ENCODE peak calls at places on chromosomes 12 and 14, in six cellular contexts. O is brain microvascular endothelial cell, B is hepatocyte, Y is ovary, Z is stomach, E is RWPE2. X is an unnamed sample.

GRCh38 chr12:49588761-49589516 is 16.5 kb downstream of the FAM186B start:
- DNase-seq in O (no peak), B (no peak), Y (no peak), Z (no peak), E (no peak), X (peak)

GRCh38 chr12:63844391-63845341 is at the start of gene SRGAP1:
- DNase-seq in O (peak), B (peak), Y (peak), Z (peak), E (peak), X (peak)

GRCh38 chr14:58108717-58109116 is 43.3 kb downstream of the ARMH4 start:
- DNase-seq in O (no peak), B (no peak), Y (no peak), Z (no peak), E (no peak), X (peak)

GRCh38 chr12:69982081-69982480 is 157.1 kb downstream of the MYRFL start:
- DNase-seq in O (no peak), B (no peak), Y (no peak), Z (no peak), E (no peak), X (no peak)

GRCh38 chr14:99181246-99181645 is 90.8 kb downstream of the BCL11B start:
- DNase-seq in O (no peak), B (no peak), Y (no peak), Z (no peak), E (no peak), X (no peak)

GRCh38 chr12:104643093-104643646 is 186.4 kb downstream of the CHST11 start:
- DNase-seq in O (no peak), B (no peak), Y (no peak), Z (no peak), E (no peak), X (no peak)

GRCh38 chr12:107526555-107527180 is 158.9 kb upstream of the PWP1 start:
- DNase-seq in O (no peak), B (no peak), Y (no peak), Z (no peak), E (no peak), X (no peak)

GRCh38 chr14:23005451-23005850 is 4.5 kb downstream of the C14orf93 start:
- DNase-seq in O (no peak), B (no peak), Y (no peak), Z (no peak), E (no peak), X (no peak)

GRCh38 chr14:24339284-24340151 is at the start of gene RIPK3:
- DNase-seq in O (no peak), B (peak), Y (no peak), Z (peak), E (no peak), X (peak)

GRCh38 chr14:73460691-73461127 is 2.4 kb upstream of the NUMB start:
- DNase-seq in O (peak), B (no peak), Y (no peak), Z (no peak), E (no peak), X (peak)

GRCh38 chr14:94396628-94397210 is 8.3 kb upstream of the SERPINA1 start:
- DNase-seq in O (no peak), B (no peak), Y (no peak), Z (no peak), E (no peak), X (no peak)

GRCh38 chr12:105100998-105101397 is 6.5 kb upstream of the WASHC4 start:
- DNase-seq in O (no peak), B (no peak), Y (no peak), Z (no peak), E (no peak), X (peak)

GRCh38 chr14:105944632-105945610 is 418.5 kb downstream of the TMEM121 start:
- DNase-seq in O (no peak), B (no peak), Y (peak), Z (peak), E (no peak), X (no peak)

GRCh38 chr12:95546491-95546813 is 4.8 kb downstream of the USP44 start:
- DNase-seq in O (no peak), B (no peak), Y (no peak), Z (no peak), E (no peak), X (no peak)

GRCh38 chr12:44193281-44193680 is 357.4 kb downstream of the TMEM117 start:
- DNase-seq in O (no peak), B (no peak), Y (no peak), Z (no peak), E (no peak), X (peak)

GRCh38 chr14:97976861-97977260 is 1179.7 kb downstream of the VRK1 start:
- DNase-seq in O (no peak), B (peak), Y (no peak), Z (no peak), E (no peak), X (no peak)

GRCh38 chr12:23543767-23544166 is 405.7 kb downstream of the SOX5 start:
- DNase-seq in O (no peak), B (no peak), Y (no peak), Z (no peak), E (no peak), X (no peak)

GRCh38 chr14:59342108-59342507 is 123.1 kb downstream of the GPR135 start:
- DNase-seq in O (no peak), B (no peak), Y (no peak), Z (no peak), E (no peak), X (no peak)

GRCh38 chr14:67764496-67764895 is 51.9 kb downstream of the ZFYVE26 start:
- DNase-seq in O (no peak), B (peak), Y (no peak), Z (no peak), E (no peak), X (peak)

GRCh38 chr14:89283327-89284060 is 133.5 kb downstream of the FOXN3 start:
- DNase-seq in O (no peak), B (no peak), Y (no peak), Z (no peak), E (no peak), X (no peak)

GRCh38 chr12:104680506-104680905 is 223.8 kb downstream of the CHST11 start:
- DNase-seq in O (no peak), B (no peak), Y (no peak), Z (no peak), E (no peak), X (no peak)

GRCh38 chr14:21233457-21234076 is 35.7 kb downstream of the HNRNPC start:
- DNase-seq in O (no peak), B (no peak), Y (no peak), Z (no peak), E (no peak), X (no peak)

GRCh38 chr12:125533434-125534029 is 468.3 kb downstream of the AACS start:
- DNase-seq in O (no peak), B (peak), Y (no peak), Z (peak), E (no peak), X (no peak)

GRCh38 chr14:43407721-43408120 is 1099.4 kb downstream of the FSCB start:
- DNase-seq in O (no peak), B (no peak), Y (no peak), Z (no peak), E (no peak), X (peak)

GRCh38 chr14:37698840-37699777 is 103.7 kb downstream of the TTC6 start:
- DNase-seq in O (no peak), B (peak), Y (no peak), Z (no peak), E (no peak), X (no peak)

GRCh38 chr14:81400202-81400678 is at the start of gene STON2:
- DNase-seq in O (peak), B (no peak), Y (no peak), Z (no peak), E (peak), X (peak)

GRCh38 chr12:90209029-90209428 is 500.4 kb upstream of the ATP2B1 start:
- DNase-seq in O (no peak), B (no peak), Y (no peak), Z (no peak), E (no peak), X (no peak)

GRCh38 chr14:80275208-80275850 is 64.0 kb upstream of the DIO2 start:
- DNase-seq in O (peak), B (no peak), Y (no peak), Z (no peak), E (no peak), X (peak)

GRCh38 chr14:96351986-96352385 is 11.2 kb downstream of the ATG2B start:
- DNase-seq in O (no peak), B (no peak), Y (no peak), Z (no peak), E (no peak), X (no peak)

GRCh38 chr12:54419088-54419887 is at the start of gene ITGA5:
- DNase-seq in O (peak), B (peak), Y (peak), Z (peak), E (peak), X (peak)

GRCh38 chr12:15602051-15602672 is 187.0 kb downstream of the EPS8 start:
- DNase-seq in O (no peak), B (no peak), Y (no peak), Z (no peak), E (no peak), X (peak)

GRCh38 chr14:74965770-74966153 is 10.4 kb upstream of the PGF start:
- DNase-seq in O (no peak), B (no peak), Y (no peak), Z (no peak), E (peak), X (peak)

GRCh38 chr12:53236443-53237111 is 4.6 kb upstream of the RARG start:
- DNase-seq in O (no peak), B (no peak), Y (no peak), Z (no peak), E (no peak), X (no peak)

GRCh38 chr12:67909091-67909531 is 80.1 kb upstream of the IFNG-AS1 start:
- DNase-seq in O (peak), B (no peak), Y (no peak), Z (no peak), E (no peak), X (no peak)

GRCh38 chr12:95532851-95533250 is 18.4 kb downstream of the USP44 start:
- DNase-seq in O (peak), B (peak), Y (no peak), Z (no peak), E (no peak), X (peak)

GRCh38 chr14:88831285-88831684 is 6.8 kb downstream of the TTC8 start:
- DNase-seq in O (peak), B (no peak), Y (no peak), Z (no peak), E (no peak), X (peak)

DNA sequence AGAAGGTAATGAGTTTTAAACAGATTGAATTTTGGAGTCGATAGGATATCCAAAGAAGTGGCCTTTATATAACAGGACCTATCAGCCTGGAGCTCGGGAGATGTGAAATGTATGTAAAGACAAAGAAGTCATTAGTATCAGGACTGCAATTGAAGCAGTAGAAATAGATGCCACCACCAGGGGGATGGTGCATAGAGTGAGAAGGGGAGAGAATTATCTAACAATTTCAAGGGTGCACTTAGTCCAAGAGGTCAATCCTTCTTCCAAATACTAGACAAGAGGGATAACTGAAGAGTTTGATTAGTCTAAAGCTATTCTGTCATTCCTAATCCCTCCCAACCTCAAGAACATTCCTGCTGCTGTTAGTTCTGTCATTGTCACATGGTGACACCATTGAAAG is 127.8 kb downstream of the CFAP54 start:
- DNase-seq in O (no peak), B (no peak), Y (no peak), Z (no peak), E (no peak), X (no peak)
- TF ChIP-seq CTCF in O (peak), B (no peak), Y (no peak), Z (no peak), E (no peak), X (no peak)

DNA sequence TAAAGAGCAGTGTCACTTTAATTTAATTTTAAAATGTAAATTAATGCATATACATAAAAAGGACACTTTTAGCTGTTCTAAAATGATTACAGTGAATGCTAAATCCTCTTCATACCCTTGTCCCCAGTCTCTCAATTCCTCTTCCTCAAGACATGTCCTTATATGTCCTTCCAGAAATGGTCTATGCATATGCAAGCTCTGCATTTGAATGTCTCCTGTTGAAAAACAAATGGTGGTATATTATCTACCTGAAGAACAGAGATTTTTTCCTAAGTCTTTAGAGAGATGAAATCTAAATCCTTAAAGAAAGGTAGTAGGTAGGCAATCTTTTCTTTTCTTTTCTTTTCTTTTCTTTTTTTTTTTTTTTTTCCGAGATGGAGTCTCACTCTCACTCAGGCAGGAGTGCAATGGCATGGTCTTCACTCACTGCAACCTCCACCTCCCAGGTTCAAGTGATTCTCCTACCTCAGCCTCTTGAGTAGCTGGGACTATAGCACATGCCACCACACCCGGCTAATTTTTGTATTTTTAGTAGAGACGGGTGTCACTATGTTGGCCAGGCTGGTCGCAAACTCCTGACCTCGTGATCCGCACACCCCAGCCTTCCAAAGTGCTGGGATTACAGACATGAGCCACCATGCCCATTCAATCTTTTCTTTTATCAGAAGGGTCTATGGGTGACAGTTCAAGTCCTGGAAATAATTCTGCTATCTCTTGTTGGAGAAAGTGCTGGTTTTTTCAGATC is 180.5 kb downstream of the PRKCH start:
- DNase-seq in O (no peak), B (no peak), Y (no peak), Z (no peak), E (no peak), X (no peak)
- H3K4me3 ChIP-seq in O (no peak), B (no peak), Y (no peak), Z (no peak), E (no peak), X (no peak)

GRCh38 chr14:65356327-65356836 is 56.1 kb upstream of the FUT8 start:
- DNase-seq in O (peak), B (peak), Y (no peak), Z (peak), E (peak), X (peak)

GRCh38 chr14:65351493-65352224 is 60.9 kb upstream of the FUT8 start:
- DNase-seq in O (no peak), B (no peak), Y (no peak), Z (no peak), E (no peak), X (no peak)

GRCh38 chr14:65354715-65355114 is 57.8 kb upstream of the FUT8 start:
- DNase-seq in O (no peak), B (peak), Y (no peak), Z (peak), E (no peak), X (peak)

GRCh38 chr14:65354131-65354530 is 58.4 kb upstream of the FUT8 start:
- DNase-seq in O (no peak), B (no peak), Y (no peak), Z (peak), E (no peak), X (no peak)

GRCh38 chr14:65352964-65353530 is 59.5 kb upstream of the FUT8 start:
- DNase-seq in O (no peak), B (no peak), Y (no peak), Z (peak), E (peak), X (peak)
- TF ChIP-seq CTCF in O (no peak), B (no peak), Y (no peak), Z (no peak), E (peak), X (peak)

DNA sequence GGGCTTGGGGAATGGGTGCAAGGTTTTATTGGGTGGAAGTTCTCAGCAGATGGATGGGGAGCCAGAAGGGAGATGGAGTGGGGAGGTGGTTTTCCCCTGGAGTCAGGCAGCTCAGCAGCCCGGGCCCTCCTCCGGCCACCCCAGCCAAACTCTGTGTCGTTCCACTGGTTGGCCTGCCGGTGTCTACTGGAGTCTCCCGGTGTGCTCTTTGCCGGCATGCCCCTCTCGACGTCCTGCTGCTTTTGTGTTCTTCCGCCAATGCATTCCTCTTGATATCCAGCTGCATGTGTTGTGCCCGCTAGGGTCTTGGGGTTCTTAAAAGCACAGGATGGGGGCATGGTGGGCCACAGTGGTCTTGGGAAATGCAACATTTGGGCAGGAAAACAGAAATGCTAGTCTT is 72.8 kb downstream of the SEC23A start:
- DNase-seq in O (no peak), B (no peak), Y (no peak), Z (no peak), E (no peak), X (no peak)
- H3K4me3 ChIP-seq in O (no peak), B (no peak), Y (no peak), Z (no peak), E (no peak), X (no peak)

DNA sequence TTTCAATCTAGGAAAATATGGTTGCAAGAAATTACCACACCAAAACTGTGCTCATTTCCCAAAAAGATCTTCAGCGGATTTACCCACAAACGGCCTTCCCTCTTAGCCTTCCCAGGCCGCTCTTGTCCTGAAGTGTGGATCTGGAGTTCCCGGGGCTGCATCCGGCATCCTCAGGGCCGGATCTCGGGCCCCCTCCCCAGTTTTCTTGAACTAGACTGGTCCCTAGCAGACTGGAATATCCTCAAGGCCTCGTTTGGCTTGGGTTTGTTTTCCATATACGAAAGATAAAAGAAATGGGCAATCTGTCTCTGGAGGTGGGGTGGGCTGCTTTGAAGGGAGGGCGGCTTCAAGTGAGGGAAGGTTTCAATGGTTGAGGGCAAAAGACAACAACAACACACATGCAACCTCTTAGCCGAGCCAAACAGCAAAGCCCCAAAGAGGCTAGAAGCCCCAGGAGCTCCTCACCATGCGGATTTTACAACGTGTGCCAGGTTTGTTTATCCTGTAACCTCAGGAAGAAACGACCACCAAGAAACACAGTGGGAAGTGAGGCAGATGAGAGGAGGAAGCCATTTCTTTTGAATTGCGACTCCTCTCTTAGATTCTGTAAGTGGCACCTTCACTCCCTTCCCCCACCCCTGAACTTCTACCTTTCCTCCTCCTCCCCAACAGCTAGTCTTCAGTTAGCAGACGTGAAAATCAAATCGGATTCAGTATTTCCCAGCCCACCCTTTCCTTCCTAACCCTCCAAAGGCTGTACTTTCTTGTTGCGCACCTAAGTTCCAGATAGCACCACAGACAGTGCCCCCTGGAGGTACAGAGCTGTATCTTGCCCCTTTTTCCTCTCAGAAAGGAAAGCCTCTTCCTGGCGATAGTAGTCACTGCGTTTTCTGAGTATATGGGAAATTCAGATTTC is 2.6 kb downstream of the MYF6 start:
- DNase-seq in O (no peak), B (peak), Y (no peak), Z (no peak), E (no peak), X (no peak)
- TF ChIP-seq CTCF in O (peak), B (peak), Y (no peak), Z (no peak), E (peak), X (peak)

GRCh38 chr12:4288296-4289019 is 14.9 kb downstream of the CCND2 start:
- DNase-seq in O (no peak), B (no peak), Y (no peak), Z (no peak), E (no peak), X (no peak)
- H3K4me3 ChIP-seq in O (no peak), B (no peak), Y (no peak), Z (no peak), E (no peak), X (no peak)

GRCh38 chr14:65184032-65184764 is 81.9 kb upstream of the MAX start:
- DNase-seq in O (peak), B (peak), Y (no peak), Z (no peak), E (no peak), X (peak)

GRCh38 chr14:65180725-65181025 is 78.4 kb upstream of the MAX start:
- DNase-seq in O (no peak), B (no peak), Y (no peak), Z (no peak), E (no peak), X (no peak)

GRCh38 chr14:65185859-65186258 is 83.5 kb upstream of the MAX start:
- DNase-seq in O (no peak), B (no peak), Y (no peak), Z (no peak), E (no peak), X (no peak)

GRCh38 chr14:65177551-65177950 is 75.2 kb upstream of the MAX start:
- DNase-seq in O (no peak), B (no peak), Y (no peak), Z (no peak), E (no peak), X (peak)

GRCh38 chr14:65179918-65180724 is 77.8 kb upstream of the MAX start:
- DNase-seq in O (peak), B (no peak), Y (peak), Z (peak), E (peak), X (peak)
- TF ChIP-seq CTCF in O (no peak), B (no peak), Y (no peak), Z (no peak), E (no peak), X (no peak)